ENCODE peak calls at places on chromosome 15, in eight cellular contexts. One of them, this sample, is unnamed. For H3K4me1, the result is how much of the 10 kb centered on the place peaks cover.

GRCh38 chr15:63371297-63371918 is 10.2 kb downstream of the CA12 start:
- DNase-seq in esophagus squamous epithelium: no peak
- DNase-seq in IMR-90: peak
- DNase-seq in CD8-positive, alpha-beta T cell: no peak
- DNase-seq in adrenal gland: no peak
- DNase-seq in K562: no peak
- DNase-seq in heart left ventricle: no peak
- DNase-seq in left ventricle myocardium inferior: no peak
- DNase-seq in this sample: peak

GRCh38 chr15:80159811-80160569 is 7.2 kb downstream of the FAH start:
- DNase-seq in K562: peak
- DNase-seq in adrenal gland: peak
- DNase-seq in left ventricle myocardium inferior: no peak
- DNase-seq in heart left ventricle: no peak
- DNase-seq in CD8-positive, alpha-beta T cell: no peak
- DNase-seq in IMR-90: peak
- DNase-seq in esophagus squamous epithelium: no peak
- DNase-seq in this sample: peak

GRCh38 chr15:75606711-75607684 is 18.5 kb downstream of the SNUPN start:
- DNase-seq in K562: peak
- DNase-seq in adrenal gland: no peak
- DNase-seq in left ventricle myocardium inferior: no peak
- DNase-seq in esophagus squamous epithelium: no peak
- DNase-seq in CD8-positive, alpha-beta T cell: peak
- DNase-seq in IMR-90: peak
- DNase-seq in heart left ventricle: no peak
- DNase-seq in this sample: no peak

GRCh38 chr15:62119224-62119925 is 45.7 kb downstream of the C2CD4B start:
- DNase-seq in left ventricle myocardium inferior: no peak
- DNase-seq in heart left ventricle: no peak
- DNase-seq in K562: no peak
- DNase-seq in adrenal gland: no peak
- DNase-seq in IMR-90: peak
- DNase-seq in esophagus squamous epithelium: no peak
- DNase-seq in CD8-positive, alpha-beta T cell: no peak
- DNase-seq in this sample: no peak

GRCh38 chr15:80403712-80404056 is 498 bp upstream of the ARNT2 start:
- DNase-seq in adrenal gland: no peak
- DNase-seq in CD8-positive, alpha-beta T cell: no peak
- DNase-seq in esophagus squamous epithelium: no peak
- DNase-seq in left ventricle myocardium inferior: peak
- DNase-seq in K562: no peak
- DNase-seq in heart left ventricle: no peak
- DNase-seq in IMR-90: no peak
- DNase-seq in this sample: no peak

GRCh38 chr15:67137951-67138935 is 72.8 kb downstream of the SMAD3 start:
- DNase-seq in heart left ventricle: no peak
- DNase-seq in adrenal gland: no peak
- DNase-seq in left ventricle myocardium inferior: no peak
- DNase-seq in CD8-positive, alpha-beta T cell: no peak
- DNase-seq in esophagus squamous epithelium: no peak
- DNase-seq in IMR-90: peak
- DNase-seq in K562: no peak
- DNase-seq in this sample: peak

GRCh38 chr15:80419546-80419945 is 15.4 kb downstream of the ARNT2 start:
- DNase-seq in esophagus squamous epithelium: no peak
- DNase-seq in heart left ventricle: no peak
- DNase-seq in K562: no peak
- DNase-seq in CD8-positive, alpha-beta T cell: no peak
- DNase-seq in adrenal gland: no peak
- DNase-seq in IMR-90: peak
- DNase-seq in left ventricle myocardium inferior: no peak
- DNase-seq in this sample: no peak

GRCh38 chr15:51342249-51342999 is 969 bp downstream of the GLDN start:
- DNase-seq in K562: no peak
- DNase-seq in CD8-positive, alpha-beta T cell: no peak
- DNase-seq in left ventricle myocardium inferior: no peak
- DNase-seq in heart left ventricle: no peak
- DNase-seq in IMR-90: no peak
- DNase-seq in esophagus squamous epithelium: no peak
- DNase-seq in adrenal gland: no peak
- DNase-seq in this sample: no peak

GRCh38 chr15:33729648-33730047 is 238.6 kb upstream of the CHRM5 start:
- DNase-seq in K562: no peak
- DNase-seq in heart left ventricle: no peak
- DNase-seq in adrenal gland: no peak
- DNase-seq in esophagus squamous epithelium: no peak
- DNase-seq in IMR-90: peak
- DNase-seq in left ventricle myocardium inferior: no peak
- DNase-seq in CD8-positive, alpha-beta T cell: no peak
- DNase-seq in this sample: no peak
- TF ChIP-seq CTCF in K562: peak
- TF ChIP-seq CTCF in heart left ventricle: no peak
- TF ChIP-seq CTCF in adrenal gland: no peak
- TF ChIP-seq CTCF in esophagus squamous epithelium: no peak
- TF ChIP-seq CTCF in IMR-90: peak
- TF ChIP-seq CTCF in left ventricle myocardium inferior: no peak
- TF ChIP-seq CTCF in CD8-positive, alpha-beta T cell: no peak
- TF ChIP-seq CTCF in this sample: no peak

GRCh38 chr15:28967071-28967470 is 81.3 kb downstream of the APBA2 start:
- DNase-seq in adrenal gland: no peak
- DNase-seq in CD8-positive, alpha-beta T cell: no peak
- DNase-seq in K562: no peak
- DNase-seq in esophagus squamous epithelium: no peak
- DNase-seq in left ventricle myocardium inferior: no peak
- DNase-seq in heart left ventricle: no peak
- DNase-seq in IMR-90: peak
- DNase-seq in this sample: no peak
- H3K4me1 ChIP-seq in adrenal gland: under half
- H3K4me1 ChIP-seq in CD8-positive, alpha-beta T cell: under half
- H3K4me1 ChIP-seq in K562: under half
- H3K4me1 ChIP-seq in esophagus squamous epithelium: under half
- H3K4me1 ChIP-seq in left ventricle myocardium inferior: under half
- H3K4me1 ChIP-seq in heart left ventricle: under half
- H3K4me1 ChIP-seq in IMR-90: under half
- H3K4me1 ChIP-seq in this sample: under half

DNA sequence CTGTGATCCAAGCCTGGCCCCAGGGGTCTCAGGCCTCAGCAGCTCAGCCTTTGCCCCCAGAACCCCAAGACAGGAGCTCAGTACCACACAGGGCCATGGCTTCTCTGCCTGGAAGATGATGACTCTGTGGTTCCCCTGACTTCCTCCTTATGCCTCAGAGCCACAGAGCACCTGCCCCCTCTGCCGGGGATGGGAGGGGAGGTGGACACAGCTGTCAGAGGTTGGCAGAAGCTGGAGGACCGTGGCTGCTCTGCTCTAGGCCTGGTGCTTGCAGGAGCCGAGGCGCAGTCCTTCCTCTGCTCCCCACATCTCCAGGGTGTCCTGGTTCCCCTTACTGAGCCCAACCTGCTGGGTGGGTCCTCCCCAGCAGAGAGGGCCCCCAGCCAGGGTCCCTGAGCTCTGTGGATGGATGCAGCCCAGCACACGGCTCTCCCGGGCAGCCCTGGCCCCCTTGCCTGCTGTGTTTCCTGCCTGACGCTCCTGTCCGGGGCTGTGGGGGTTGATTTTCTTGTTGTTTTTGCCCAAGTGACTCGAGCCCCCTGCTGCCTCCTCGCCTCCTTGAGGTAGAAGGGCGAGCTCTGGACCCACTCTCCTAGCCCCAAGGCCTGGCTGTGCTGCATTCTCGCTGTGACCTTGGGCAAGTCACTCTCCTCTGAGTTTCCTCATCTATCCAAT is 36.6 kb downstream of the PSTPIP1 start:
- DNase-seq in left ventricle myocardium inferior: no peak
- DNase-seq in IMR-90: peak
- DNase-seq in CD8-positive, alpha-beta T cell: peak
- DNase-seq in heart left ventricle: peak
- DNase-seq in adrenal gland: peak
- DNase-seq in K562: no peak
- DNase-seq in esophagus squamous epithelium: no peak
- DNase-seq in this sample: peak
- TF ChIP-seq CTCF in left ventricle myocardium inferior: no peak
- TF ChIP-seq CTCF in IMR-90: peak
- TF ChIP-seq CTCF in CD8-positive, alpha-beta T cell: peak
- TF ChIP-seq CTCF in heart left ventricle: no peak
- TF ChIP-seq CTCF in adrenal gland: no peak
- TF ChIP-seq CTCF in K562: peak
- TF ChIP-seq CTCF in esophagus squamous epithelium: no peak
- TF ChIP-seq CTCF in this sample: no peak

DNA sequence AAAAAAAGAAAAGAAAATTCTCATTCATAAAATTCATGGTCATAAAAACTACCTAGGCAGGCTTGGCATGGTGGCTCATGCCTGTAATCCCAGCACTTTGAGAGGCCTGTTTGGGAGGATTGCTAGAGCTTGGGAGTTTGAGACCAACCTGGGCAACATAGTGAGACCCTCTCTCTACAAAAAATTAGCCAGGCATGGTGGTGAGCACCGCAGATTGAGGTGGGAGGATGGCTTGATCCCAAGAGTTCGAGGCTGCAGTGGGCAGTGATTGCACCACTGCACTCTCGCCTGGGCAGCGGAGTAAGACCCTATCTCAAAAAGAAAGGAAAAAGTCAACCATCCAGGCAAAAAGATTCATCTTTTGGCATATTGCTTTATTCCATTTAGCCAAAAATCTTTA is 58.5 kb downstream of the MEIS2 start:
- DNase-seq in K562: no peak
- DNase-seq in adrenal gland: no peak
- DNase-seq in IMR-90: no peak
- DNase-seq in esophagus squamous epithelium: no peak
- DNase-seq in heart left ventricle: no peak
- DNase-seq in CD8-positive, alpha-beta T cell: no peak
- DNase-seq in left ventricle myocardium inferior: no peak
- DNase-seq in this sample: no peak
- H3K4me1 ChIP-seq in K562: under half
- H3K4me1 ChIP-seq in adrenal gland: under half
- H3K4me1 ChIP-seq in IMR-90: under half
- H3K4me1 ChIP-seq in esophagus squamous epithelium: under half
- H3K4me1 ChIP-seq in heart left ventricle: under half
- H3K4me1 ChIP-seq in CD8-positive, alpha-beta T cell: under half
- H3K4me1 ChIP-seq in left ventricle myocardium inferior: half or more
- H3K4me1 ChIP-seq in this sample: under half